ENCODE peak calls at places on chromosomes 1 and 21, in ten cellular contexts. X is EL; Y is aorta; G is GM04504; E is lung; B is stimulated activated CD8-positive, alpha-beta memory T cell treated with anti-CD3 and anti-CD28 coated beads, Interleukin-15, amount 100 ng/mL, for 4 hours; S is HFFc6; P is lung microvascular endothelial cell; H is lower leg skin; F is T-cell. J is an unnamed sample.

GRCh38 chr1:220290163-220290761 is 18.0 kb upstream of the RAB3GAP2 start:
- DNase-seq in H (no peak), E (no peak), X (no peak), B (no peak), P (no peak), G (no peak), Y (no peak), F (no peak), S (no peak), J (no peak)

GRCh38 chr1:30950700-30951099 is 42.1 kb upstream of the SDC3 start:
- DNase-seq in P (no peak), S (no peak), Y (no peak), E (no peak), G (no peak), X (no peak), B (no peak), H (no peak), F (no peak), J (no peak)

GRCh38 chr1:206144605-206145004 is 27.4 kb upstream of the AVPR1B start:
- DNase-seq in Y (no peak), E (no peak), B (no peak), F (no peak), X (no peak), G (no peak), P (no peak), S (no peak), H (no peak), J (no peak)

GRCh38 chr1:64701886-64702285 is 43.0 kb upstream of the RAVER2 start:
- DNase-seq in E (no peak), S (no peak), F (no peak), B (no peak), X (peak), H (no peak), P (no peak), Y (no peak), G (no peak), J (no peak)

GRCh38 chr1:212241445-212242287 is 43.5 kb upstream of the PPP2R5A start:
- DNase-seq in S (no peak), H (no peak), F (no peak), P (peak), B (no peak), E (no peak), X (no peak), Y (no peak), G (no peak), J (no peak)

GRCh38 chr1:7292714-7293419 is 478.2 kb upstream of the VAMP3 start:
- DNase-seq in Y (no peak), S (no peak), B (no peak), G (no peak), H (no peak), F (no peak), X (no peak), E (no peak), P (no peak), J (no peak)

GRCh38 chr1:174413632-174414031 is 34.1 kb upstream of the GPR52 start:
- DNase-seq in H (no peak), E (no peak), X (peak), F (no peak), G (no peak), P (peak), Y (no peak), B (no peak), S (no peak), J (peak)

GRCh38 chr1:185419718-185420117 is 102.7 kb upstream of the IVNS1ABP start:
- DNase-seq in F (no peak), X (peak), H (no peak), P (no peak), S (peak), Y (no peak), G (no peak), B (no peak), E (no peak), J (no peak)

GRCh38 chr21:45390121-45390751 is 14.7 kb upstream of the COL18A1 start:
- DNase-seq in S (no peak), E (no peak), F (no peak), B (no peak), G (no peak), P (no peak), X (no peak), H (no peak), Y (peak), J (no peak)

GRCh38 chr1:177135250-177135649 is 29.3 kb downstream of the ASTN1 start:
- DNase-seq in H (no peak), B (no peak), X (no peak), Y (no peak), F (no peak), E (no peak), S (no peak), P (no peak), G (no peak), J (no peak)

GRCh38 chr1:65175171-65176070 is 27.4 kb downstream of the AK4 start:
- DNase-seq in S (no peak), F (no peak), G (no peak), Y (no peak), P (no peak), B (no peak), H (no peak), X (no peak), E (no peak), J (no peak)

GRCh38 chr1:155466996-155467395 is 95.6 kb downstream of the ASH1L start:
- DNase-seq in Y (no peak), P (peak), X (peak), B (no peak), E (no peak), H (no peak), F (no peak), G (no peak), S (peak), J (no peak)

GRCh38 chr1:211876849-211877248 is 46.3 kb upstream of the LPGAT1 start:
- DNase-seq in B (no peak), H (no peak), P (no peak), X (no peak), S (no peak), E (no peak), Y (no peak), F (no peak), G (peak), J (no peak)

GRCh38 chr1:118918940-118919259 is 69.2 kb downstream of the TBX15 start:
- DNase-seq in H (no peak), G (no peak), E (no peak), F (no peak), S (no peak), X (no peak), P (no peak), Y (no peak), B (no peak), J (no peak)

GRCh38 chr1:236685917-236686814 is at the start of gene ACTN2:
- DNase-seq in F (peak), G (no peak), E (peak), P (peak), X (peak), S (no peak), Y (peak), H (no peak), B (no peak), J (peak)

GRCh38 chr1:224635356-224635755 is 19.2 kb downstream of the CNIH3 start:
- DNase-seq in E (no peak), X (peak), S (peak), P (no peak), Y (no peak), H (no peak), G (peak), F (no peak), B (no peak), J (no peak)

GRCh38 chr1:94851571-94851970 is 31.4 kb downstream of the SLC44A3 start:
- DNase-seq in Y (no peak), G (no peak), B (no peak), X (no peak), S (no peak), P (no peak), E (no peak), F (no peak), H (no peak), J (no peak)

GRCh38 chr21:39663742-39664492 is 51.2 kb downstream of the B3GALT5 start:
- DNase-seq in X (no peak), G (no peak), E (no peak), S (no peak), H (no peak), P (no peak), B (no peak), Y (no peak), F (no peak), J (no peak)

GRCh38 chr1:6246497-6247295 is 2.7 kb downstream of the HES3 start:
- DNase-seq in S (peak), H (peak), E (peak), P (peak), G (no peak), F (peak), X (peak), Y (peak), B (peak), J (peak)

GRCh38 chr1:203871114-203871875 is 9.9 kb downstream of the SNRPE start:
- DNase-seq in B (no peak), F (peak), Y (no peak), H (peak), X (peak), G (peak), E (no peak), P (peak), S (peak), J (peak)

GRCh38 chr1:53561488-53562115 is 102.4 kb downstream of the DMRTB1 start:
- DNase-seq in E (no peak), H (no peak), P (no peak), F (no peak), Y (peak), X (no peak), S (no peak), G (no peak), B (no peak), J (no peak)

GRCh38 chr1:12565094-12565965 is 52.7 kb downstream of the DHRS3 start:
- DNase-seq in Y (peak), E (no peak), S (no peak), B (no peak), F (no peak), G (peak), X (no peak), P (no peak), H (no peak), J (no peak)

GRCh38 chr1:213414901-213415300 is 363.9 kb downstream of the RPS6KC1 start:
- DNase-seq in G (no peak), F (no peak), P (no peak), X (no peak), Y (no peak), S (no peak), E (no peak), B (no peak), H (no peak), J (no peak)

GRCh38 chr1:3654549-3655281 is 2.4 kb downstream of the TP73 start:
- DNase-seq in F (no peak), P (no peak), B (no peak), Y (peak), X (no peak), G (no peak), E (no peak), S (no peak), H (no peak), J (no peak)

J was measured in SK-MEL-5.